ENCODE peak calls at places on chromosomes 13 and 19, in five cellular contexts. L is K562, S is GM12878, E is HepG2, M is SK-N-SH. J is an unnamed sample.

GRCh38 chr13:59679239-59679638 is 484.5 kb downstream of the DIAPH3 start:
- DNase-seq in M (peak), E (no peak), L (no peak), S (no peak), J (no peak)

GRCh38 chr19:44604241-44604640 is 9.1 kb upstream of the IGSF23 start:
- DNase-seq in E (no peak), M (no peak), L (no peak), S (no peak), J (no peak)

GRCh38 chr19:49336482-49337266 is 1.5 kb downstream of the CD37 start:
- DNase-seq in M (no peak), E (no peak), S (no peak), L (no peak), J (no peak)

GRCh38 chr13:48801255-48801654 is 147.5 kb downstream of the CYSLTR2 start:
- DNase-seq in E (no peak), M (peak), L (no peak), S (no peak), J (no peak)

GRCh38 chr13:19023115-19023514 is 158.5 kb downstream of the TUBA3C start:
- DNase-seq in E (no peak), S (no peak), M (no peak), L (no peak), J (no peak)

GRCh38 chr13:49731766-49732165 is 40.5 kb upstream of the EBPL start:
- DNase-seq in L (no peak), S (no peak), E (no peak), M (no peak), J (no peak)

GRCh38 chr13:53064721-53065120 is 36.1 kb downstream of the OLFM4 start:
- DNase-seq in S (no peak), E (no peak), L (no peak), M (peak), J (peak)

GRCh38 chr13:73956101-73956500 is 178.1 kb downstream of the KLF12 start:
- DNase-seq in S (no peak), L (no peak), E (no peak), M (no peak), J (no peak)

GRCh38 chr13:74324338-74324737 is 190.1 kb upstream of the KLF12 start:
- DNase-seq in M (no peak), S (no peak), L (no peak), E (no peak), J (peak)

GRCh38 chr19:35992902-35993765 is 1.9 kb upstream of the SDHAF1 start:
- DNase-seq in S (no peak), M (no peak), E (no peak), L (no peak), J (no peak)

GRCh38 chr19:12365372-12366162 is at the start of gene ZNF442:
- DNase-seq in E (peak), S (peak), L (peak), M (peak), J (peak)

GRCh38 chr13:68987585-68987984 is 1120.0 kb upstream of the ATXN8OS start:
- DNase-seq in S (no peak), E (no peak), M (no peak), L (no peak), J (no peak)
- TF ChIP-seq FOXM1 in S (no peak), E (no peak), M (no peak), L (no peak), J (no peak)

GRCh38 chr19:51094696-51095279 is 12.1 kb upstream of the KLK14 start:
- DNase-seq in M (peak), L (peak), S (no peak), E (peak), J (peak)
- TF ChIP-seq FOXM1 in M (no peak), L (no peak), S (no peak), E (no peak), J (no peak)

GRCh38 chr13:108897955-108898354 is 268.5 kb downstream of the MYO16 start:
- DNase-seq in M (no peak), L (no peak), E (no peak), S (no peak), J (no peak)
- TF ChIP-seq FOXM1 in M (no peak), L (no peak), E (no peak), S (no peak), J (no peak)

GRCh38 chr19:7902796-7903243 is 857 bp upstream of the MAP2K7 start:
- DNase-seq in S (no peak), L (no peak), E (no peak), M (no peak), J (no peak)

GRCh38 chr19:7903244-7904073 is at the start of gene MAP2K7:
- DNase-seq in M (peak), S (peak), E (peak), L (peak), J (peak)

GRCh38 chr19:7905298-7905697 is 1.6 kb downstream of the MAP2K7 start:
- DNase-seq in M (no peak), L (no peak), E (no peak), S (no peak), J (no peak)

GRCh38 chr19:7905859-7906258 is 2.2 kb downstream of the MAP2K7 start:
- DNase-seq in L (no peak), S (no peak), E (no peak), M (no peak), J (no peak)

DNA sequence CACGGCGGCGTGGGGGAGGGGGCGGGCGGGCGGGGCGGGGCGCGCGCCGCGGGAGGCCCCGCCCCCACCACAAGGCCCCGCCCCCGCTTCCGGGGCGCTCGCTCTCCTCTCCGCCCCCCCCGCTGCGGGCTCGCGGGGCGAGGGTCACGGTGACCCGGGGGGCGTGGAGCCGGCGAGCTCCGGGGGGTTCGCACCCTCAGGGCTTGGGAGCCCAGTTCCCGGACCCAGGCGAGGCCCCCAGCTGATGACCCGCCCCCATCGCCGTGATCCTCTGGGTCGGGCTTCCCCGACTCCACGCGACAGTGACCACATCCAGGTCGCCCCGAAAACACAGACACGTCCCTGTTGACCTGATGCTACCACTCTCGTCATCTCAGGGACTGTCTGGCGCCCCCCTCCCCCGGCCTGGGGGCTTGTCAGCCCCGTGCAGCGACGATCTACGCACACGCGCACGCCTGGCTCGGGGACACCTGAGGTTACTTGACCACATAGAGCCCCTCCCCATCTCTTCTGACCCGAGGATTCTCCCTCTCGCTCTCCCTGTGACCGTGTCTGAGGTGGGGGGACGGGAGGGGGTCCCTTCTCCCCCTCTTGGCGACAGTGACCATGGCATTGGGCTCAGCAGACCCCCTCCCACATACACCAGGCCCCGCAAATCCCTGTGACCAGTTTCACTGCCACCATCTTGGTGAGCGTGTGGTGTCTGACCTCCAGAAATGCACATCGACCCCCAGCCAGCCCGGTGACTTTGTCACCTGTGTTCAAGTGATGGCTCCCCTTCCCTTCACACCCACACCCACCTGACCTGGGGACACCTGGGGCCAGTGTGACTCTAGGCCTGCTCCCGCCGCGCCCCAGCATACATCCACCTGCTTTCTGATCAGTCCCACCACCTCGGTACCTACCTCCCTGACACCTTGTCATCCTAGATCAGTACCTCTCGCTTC is 670 bp downstream of the MAP2K7 start:
- DNase-seq in M (peak), L (peak), E (no peak), S (no peak), J (no peak)
- TF ChIP-seq FOXM1 in M (no peak), L (no peak), E (no peak), S (no peak), J (no peak)

GRCh38 chr13:35481777-35482176 is 5.3 kb upstream of the MAB21L1 start:
- DNase-seq in E (no peak), L (no peak), S (no peak), M (no peak), J (no peak)
- TF ChIP-seq FOXM1 in E (no peak), L (no peak), S (no peak), M (no peak), J (no peak)

DNA sequence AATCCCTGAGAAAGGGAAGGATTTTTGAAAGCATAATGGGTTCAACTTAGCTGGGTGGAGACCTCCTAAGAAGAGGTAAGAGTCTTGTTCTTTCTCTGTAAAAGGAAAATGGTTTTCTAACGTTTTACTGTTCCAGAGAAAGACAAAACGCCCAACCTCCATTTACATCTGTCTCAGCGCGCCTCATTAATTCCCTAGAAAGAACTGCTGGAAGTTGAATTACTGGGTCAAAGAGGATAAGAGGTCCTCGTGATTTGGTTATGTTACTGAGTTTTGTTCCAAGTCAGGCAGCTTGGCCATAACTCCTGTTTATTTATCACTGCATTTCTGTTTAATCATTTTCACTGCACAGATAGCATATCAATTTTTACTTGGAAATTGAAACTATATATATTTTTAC is 112.9 kb upstream of the PEG3 start:
- DNase-seq in L (no peak), S (no peak), E (no peak), M (no peak), J (no peak)
- TF ChIP-seq FOXM1 in L (no peak), S (no peak), E (no peak), M (no peak), J (no peak)

GRCh38 chr13:113506025-113506685 is 15.6 kb upstream of the DCUN1D2 start:
- DNase-seq in S (no peak), M (no peak), L (peak), E (no peak), J (peak)
- TF ChIP-seq FOXM1 in S (no peak), M (no peak), L (no peak), E (no peak), J (no peak)

GRCh38 chr19:11138659-11139526 is 16.7 kb downstream of the SPC24 start:
- DNase-seq in E (peak), L (peak), M (peak), S (no peak), J (no peak)
- TF ChIP-seq FOXM1 in E (no peak), L (no peak), M (no peak), S (no peak), J (no peak)

DNA sequence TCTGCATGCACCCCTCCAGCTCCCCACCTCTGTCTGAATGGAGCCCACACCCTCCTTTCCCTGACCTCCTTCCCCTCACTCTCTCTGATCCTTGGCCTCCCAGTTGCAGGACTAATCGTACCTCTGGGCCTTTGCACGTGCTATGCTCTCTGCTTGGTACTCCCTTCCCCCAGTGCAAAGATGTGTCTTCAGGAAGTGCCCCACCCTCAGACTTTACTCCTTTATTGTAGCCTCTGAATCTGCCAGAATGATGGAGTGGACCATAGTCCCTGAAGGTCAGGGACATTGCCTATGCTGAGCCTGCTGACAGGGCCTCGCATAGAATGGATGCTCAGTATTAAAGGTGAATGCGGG is 1.3 kb upstream of the JUND start:
- DNase-seq in L (peak), M (no peak), S (no peak), E (peak), J (no peak)
- TF ChIP-seq FOXM1 in L (peak), M (no peak), S (no peak), E (no peak), J (no peak)

J was measured in HEK293T.